ENCODE peak calls at places on chromosome 10, in eight cellular contexts. One of them, this sample, is unnamed.

GRCh38 chr10:119871881-119872609 is 598 bp downstream of the MCMBP start:
- DNase-seq in transverse colon: peak
- DNase-seq in fibroblast of pulmonary artery: peak
- DNase-seq in choroid plexus epithelial cell: peak
- DNase-seq in psoas muscle: peak
- DNase-seq in cardiac fibroblast: peak
- DNase-seq in colonic mucosa: peak
- DNase-seq in OCI-LY7: peak
- DNase-seq in this sample: peak

GRCh38 chr10:96511044-96511945 is 2.4 kb downstream of the TLL2 start:
- DNase-seq in colonic mucosa: peak
- DNase-seq in psoas muscle: no peak
- DNase-seq in transverse colon: peak
- DNase-seq in choroid plexus epithelial cell: peak
- DNase-seq in cardiac fibroblast: peak
- DNase-seq in fibroblast of pulmonary artery: peak
- DNase-seq in OCI-LY7: peak
- DNase-seq in this sample: peak

GRCh38 chr10:131214521-131215244 is 96.8 kb downstream of the TCERG1L start:
- DNase-seq in fibroblast of pulmonary artery: no peak
- DNase-seq in cardiac fibroblast: no peak
- DNase-seq in choroid plexus epithelial cell: no peak
- DNase-seq in OCI-LY7: no peak
- DNase-seq in transverse colon: no peak
- DNase-seq in psoas muscle: peak
- DNase-seq in colonic mucosa: no peak
- DNase-seq in this sample: no peak

GRCh38 chr10:118571123-118571522 is 24.3 kb downstream of the PRLHR start:
- DNase-seq in colonic mucosa: no peak
- DNase-seq in OCI-LY7: no peak
- DNase-seq in choroid plexus epithelial cell: no peak
- DNase-seq in cardiac fibroblast: peak
- DNase-seq in psoas muscle: no peak
- DNase-seq in fibroblast of pulmonary artery: peak
- DNase-seq in transverse colon: no peak
- DNase-seq in this sample: peak

GRCh38 chr10:76973091-76973514 is 664.5 kb downstream of the KCNMA1 start:
- DNase-seq in colonic mucosa: no peak
- DNase-seq in cardiac fibroblast: no peak
- DNase-seq in OCI-LY7: no peak
- DNase-seq in transverse colon: no peak
- DNase-seq in fibroblast of pulmonary artery: no peak
- DNase-seq in choroid plexus epithelial cell: no peak
- DNase-seq in psoas muscle: no peak
- DNase-seq in this sample: no peak

GRCh38 chr10:21292763-21293517 is 232.5 kb downstream of the SKIDA1 start:
- DNase-seq in psoas muscle: peak
- DNase-seq in OCI-LY7: no peak
- DNase-seq in cardiac fibroblast: peak
- DNase-seq in fibroblast of pulmonary artery: peak
- DNase-seq in colonic mucosa: peak
- DNase-seq in transverse colon: peak
- DNase-seq in choroid plexus epithelial cell: peak
- DNase-seq in this sample: peak

GRCh38 chr10:79069325-79070090 is 742 bp downstream of the ZMIZ1 start:
- DNase-seq in psoas muscle: peak
- DNase-seq in cardiac fibroblast: peak
- DNase-seq in choroid plexus epithelial cell: peak
- DNase-seq in fibroblast of pulmonary artery: peak
- DNase-seq in OCI-LY7: peak
- DNase-seq in transverse colon: peak
- DNase-seq in colonic mucosa: peak
- DNase-seq in this sample: no peak

GRCh38 chr10:95315509-95315908 is 24.7 kb upstream of the PDLIM1 start:
- DNase-seq in cardiac fibroblast: no peak
- DNase-seq in transverse colon: no peak
- DNase-seq in colonic mucosa: no peak
- DNase-seq in choroid plexus epithelial cell: no peak
- DNase-seq in fibroblast of pulmonary artery: no peak
- DNase-seq in psoas muscle: no peak
- DNase-seq in OCI-LY7: no peak
- DNase-seq in this sample: no peak

GRCh38 chr10:18179901-18180300 is 39.7 kb downstream of the CACNB2 start:
- DNase-seq in OCI-LY7: no peak
- DNase-seq in psoas muscle: no peak
- DNase-seq in cardiac fibroblast: peak
- DNase-seq in choroid plexus epithelial cell: peak
- DNase-seq in fibroblast of pulmonary artery: peak
- DNase-seq in transverse colon: no peak
- DNase-seq in colonic mucosa: no peak
- DNase-seq in this sample: peak

GRCh38 chr10:78007172-78007571 is 22.1 kb downstream of the POLR3A start:
- DNase-seq in psoas muscle: no peak
- DNase-seq in choroid plexus epithelial cell: no peak
- DNase-seq in cardiac fibroblast: no peak
- DNase-seq in fibroblast of pulmonary artery: no peak
- DNase-seq in colonic mucosa: no peak
- DNase-seq in transverse colon: no peak
- DNase-seq in OCI-LY7: no peak
- DNase-seq in this sample: no peak

GRCh38 chr10:103451871-103452713 is at the start of gene CALHM2:
- DNase-seq in fibroblast of pulmonary artery: peak
- DNase-seq in OCI-LY7: no peak
- DNase-seq in colonic mucosa: peak
- DNase-seq in transverse colon: peak
- DNase-seq in cardiac fibroblast: peak
- DNase-seq in psoas muscle: peak
- DNase-seq in choroid plexus epithelial cell: peak
- DNase-seq in this sample: peak

GRCh38 chr10:47217123-47217522 is 82.9 kb upstream of the GDF10 start:
- DNase-seq in psoas muscle: no peak
- DNase-seq in cardiac fibroblast: no peak
- DNase-seq in choroid plexus epithelial cell: no peak
- DNase-seq in OCI-LY7: no peak
- DNase-seq in colonic mucosa: no peak
- DNase-seq in transverse colon: no peak
- DNase-seq in fibroblast of pulmonary artery: no peak
- DNase-seq in this sample: no peak

GRCh38 chr10:50621981-50622496 is 1.7 kb downstream of the SGMS1 start:
- DNase-seq in colonic mucosa: peak
- DNase-seq in cardiac fibroblast: peak
- DNase-seq in OCI-LY7: peak
- DNase-seq in psoas muscle: peak
- DNase-seq in choroid plexus epithelial cell: peak
- DNase-seq in fibroblast of pulmonary artery: peak
- DNase-seq in transverse colon: peak
- DNase-seq in this sample: peak

GRCh38 chr10:97494863-97495506 is 3.2 kb downstream of the MMS19 start:
- DNase-seq in cardiac fibroblast: peak
- DNase-seq in colonic mucosa: no peak
- DNase-seq in psoas muscle: no peak
- DNase-seq in OCI-LY7: peak
- DNase-seq in choroid plexus epithelial cell: peak
- DNase-seq in fibroblast of pulmonary artery: peak
- DNase-seq in transverse colon: no peak
- DNase-seq in this sample: no peak

GRCh38 chr10:32982293-32982709 is 24.3 kb upstream of the ITGB1 start:
- DNase-seq in colonic mucosa: no peak
- DNase-seq in psoas muscle: no peak
- DNase-seq in choroid plexus epithelial cell: peak
- DNase-seq in cardiac fibroblast: peak
- DNase-seq in transverse colon: no peak
- DNase-seq in OCI-LY7: no peak
- DNase-seq in fibroblast of pulmonary artery: peak
- DNase-seq in this sample: peak

GRCh38 chr10:98186681-98187080 is 52.2 kb downstream of the R3HCC1L start:
- DNase-seq in OCI-LY7: no peak
- DNase-seq in fibroblast of pulmonary artery: no peak
- DNase-seq in cardiac fibroblast: peak
- DNase-seq in choroid plexus epithelial cell: peak
- DNase-seq in psoas muscle: no peak
- DNase-seq in transverse colon: no peak
- DNase-seq in colonic mucosa: no peak
- DNase-seq in this sample: no peak

GRCh38 chr10:46070749-46071148 is 24.7 kb upstream of the MSMB start:
- DNase-seq in colonic mucosa: no peak
- DNase-seq in transverse colon: no peak
- DNase-seq in cardiac fibroblast: no peak
- DNase-seq in OCI-LY7: no peak
- DNase-seq in choroid plexus epithelial cell: no peak
- DNase-seq in fibroblast of pulmonary artery: no peak
- DNase-seq in psoas muscle: no peak
- DNase-seq in this sample: no peak

GRCh38 chr10:60883187-60883586 is 60.8 kb downstream of the RHOBTB1 start:
- DNase-seq in cardiac fibroblast: peak
- DNase-seq in OCI-LY7: peak
- DNase-seq in fibroblast of pulmonary artery: peak
- DNase-seq in transverse colon: peak
- DNase-seq in colonic mucosa: peak
- DNase-seq in choroid plexus epithelial cell: peak
- DNase-seq in psoas muscle: no peak
- DNase-seq in this sample: peak
- TF ChIP-seq CTCF in cardiac fibroblast: peak
- TF ChIP-seq CTCF in OCI-LY7: peak
- TF ChIP-seq CTCF in fibroblast of pulmonary artery: peak
- TF ChIP-seq CTCF in transverse colon: peak
- TF ChIP-seq CTCF in colonic mucosa: peak
- TF ChIP-seq CTCF in choroid plexus epithelial cell: peak
- TF ChIP-seq CTCF in psoas muscle: peak
- TF ChIP-seq CTCF in this sample: peak

GRCh38 chr10:48462482-48463020 is 142.3 kb downstream of the ARHGAP22 start:
- DNase-seq in cardiac fibroblast: no peak
- DNase-seq in psoas muscle: no peak
- DNase-seq in fibroblast of pulmonary artery: no peak
- DNase-seq in choroid plexus epithelial cell: no peak
- DNase-seq in transverse colon: no peak
- DNase-seq in colonic mucosa: peak
- DNase-seq in OCI-LY7: no peak
- DNase-seq in this sample: no peak

GRCh38 chr10:48463318-48464003 is 141.4 kb downstream of the ARHGAP22 start:
- DNase-seq in choroid plexus epithelial cell: peak
- DNase-seq in OCI-LY7: no peak
- DNase-seq in transverse colon: no peak
- DNase-seq in psoas muscle: no peak
- DNase-seq in cardiac fibroblast: no peak
- DNase-seq in fibroblast of pulmonary artery: no peak
- DNase-seq in colonic mucosa: peak
- DNase-seq in this sample: no peak

GRCh38 chr10:48465860-48466521 is 138.9 kb downstream of the ARHGAP22 start:
- DNase-seq in transverse colon: no peak
- DNase-seq in psoas muscle: no peak
- DNase-seq in OCI-LY7: no peak
- DNase-seq in choroid plexus epithelial cell: no peak
- DNase-seq in colonic mucosa: peak
- DNase-seq in fibroblast of pulmonary artery: no peak
- DNase-seq in cardiac fibroblast: no peak
- DNase-seq in this sample: no peak

GRCh38 chr10:48464871-48465736 is 139.8 kb downstream of the ARHGAP22 start:
- DNase-seq in OCI-LY7: no peak
- DNase-seq in cardiac fibroblast: no peak
- DNase-seq in transverse colon: no peak
- DNase-seq in colonic mucosa: peak
- DNase-seq in psoas muscle: no peak
- DNase-seq in fibroblast of pulmonary artery: no peak
- DNase-seq in choroid plexus epithelial cell: no peak
- DNase-seq in this sample: no peak

GRCh38 chr10:48464121-48464870 is 140.6 kb downstream of the ARHGAP22 start:
- DNase-seq in transverse colon: no peak
- DNase-seq in OCI-LY7: no peak
- DNase-seq in choroid plexus epithelial cell: no peak
- DNase-seq in psoas muscle: no peak
- DNase-seq in colonic mucosa: peak
- DNase-seq in fibroblast of pulmonary artery: no peak
- DNase-seq in cardiac fibroblast: no peak
- DNase-seq in this sample: no peak
- H3K4me3 ChIP-seq in transverse colon: no peak
- H3K4me3 ChIP-seq in OCI-LY7: no peak
- H3K4me3 ChIP-seq in choroid plexus epithelial cell: no peak
- H3K4me3 ChIP-seq in psoas muscle: no peak
- H3K4me3 ChIP-seq in colonic mucosa: no peak
- H3K4me3 ChIP-seq in fibroblast of pulmonary artery: no peak
- H3K4me3 ChIP-seq in cardiac fibroblast: no peak
- H3K4me3 ChIP-seq in this sample: no peak

DNA sequence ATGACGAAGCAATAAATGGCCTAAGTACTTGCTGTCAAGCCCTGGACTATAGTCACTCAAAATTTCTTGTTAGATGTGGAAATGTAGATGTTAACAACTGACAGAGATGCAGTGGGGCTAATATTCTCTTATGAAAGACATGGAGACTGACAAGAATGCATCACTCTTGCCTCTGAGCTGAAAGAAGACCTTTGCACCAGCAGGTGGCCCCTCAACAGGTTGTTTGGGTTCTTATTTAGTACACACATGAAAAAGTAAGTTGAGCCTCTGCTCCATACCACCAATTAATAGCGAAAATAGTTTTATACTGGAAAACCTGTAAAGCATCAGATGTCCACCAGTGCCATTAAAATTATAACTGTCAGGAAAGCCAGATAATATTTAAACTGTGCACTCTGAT is 26.2 kb upstream of the FAM13C start:
- DNase-seq in choroid plexus epithelial cell: no peak
- DNase-seq in OCI-LY7: no peak
- DNase-seq in fibroblast of pulmonary artery: no peak
- DNase-seq in transverse colon: no peak
- DNase-seq in cardiac fibroblast: no peak
- DNase-seq in psoas muscle: no peak
- DNase-seq in colonic mucosa: no peak
- DNase-seq in this sample: no peak
- TF ChIP-seq CTCF in choroid plexus epithelial cell: no peak
- TF ChIP-seq CTCF in OCI-LY7: no peak
- TF ChIP-seq CTCF in fibroblast of pulmonary artery: no peak
- TF ChIP-seq CTCF in transverse colon: no peak
- TF ChIP-seq CTCF in cardiac fibroblast: no peak
- TF ChIP-seq CTCF in psoas muscle: no peak
- TF ChIP-seq CTCF in colonic mucosa: no peak
- TF ChIP-seq CTCF in this sample: no peak

DNA sequence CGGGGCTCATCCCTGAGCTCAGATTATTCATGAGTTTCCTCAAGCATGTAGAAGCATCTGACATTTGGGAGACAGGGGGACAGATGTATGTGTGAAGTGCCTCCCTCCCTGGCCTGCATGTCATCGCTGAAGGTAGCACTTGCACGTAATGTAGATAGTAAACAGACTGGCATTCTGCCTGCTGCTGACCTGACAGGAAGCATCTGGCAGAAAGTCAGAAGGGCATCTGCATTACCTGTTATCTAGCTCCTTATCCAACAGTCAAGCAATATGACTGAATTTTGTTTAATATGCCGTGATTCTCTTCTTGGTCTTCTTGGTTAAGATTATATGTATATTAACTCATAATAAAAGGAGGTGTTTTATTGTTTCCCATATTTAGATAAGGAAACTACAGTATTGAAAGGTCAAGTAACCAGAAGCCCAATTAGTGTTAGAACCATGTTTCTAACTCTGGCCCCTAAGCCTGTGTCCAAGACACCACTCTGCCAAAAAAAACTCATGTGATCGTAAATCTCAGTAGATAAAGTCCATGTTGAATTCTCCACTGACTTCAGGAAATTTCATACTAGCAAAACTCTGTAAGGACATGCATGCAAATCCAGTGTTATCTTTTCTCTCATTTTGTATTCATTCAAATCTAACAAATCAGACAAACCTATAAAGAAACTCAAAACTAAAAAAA is 918.1 kb upstream of the MBL2 start:
- DNase-seq in colonic mucosa: no peak
- DNase-seq in choroid plexus epithelial cell: no peak
- DNase-seq in OCI-LY7: no peak
- DNase-seq in psoas muscle: no peak
- DNase-seq in cardiac fibroblast: no peak
- DNase-seq in transverse colon: no peak
- DNase-seq in fibroblast of pulmonary artery: no peak
- DNase-seq in this sample: no peak
- H3K4me3 ChIP-seq in colonic mucosa: no peak
- H3K4me3 ChIP-seq in choroid plexus epithelial cell: no peak
- H3K4me3 ChIP-seq in OCI-LY7: no peak
- H3K4me3 ChIP-seq in psoas muscle: no peak
- H3K4me3 ChIP-seq in cardiac fibroblast: no peak
- H3K4me3 ChIP-seq in transverse colon: no peak
- H3K4me3 ChIP-seq in fibroblast of pulmonary artery: no peak
- H3K4me3 ChIP-seq in this sample: no peak

This sample was measured in foreskin fibroblast.